ENCODE peak calls at places on chromosomes 2 and 18, in six cellular contexts. One of them, this sample, is unnamed.

GRCh38 chr2:241095594-241096290 is 6.3 kb downstream of the MTERF4 start:
- DNase-seq in ureter: no peak
- DNase-seq in caudate nucleus: no peak
- DNase-seq in SW 1271: no peak
- DNase-seq in RWPE2: no peak
- DNase-seq in NCI-H2029 treated with DMSO at 0.1 percent for 48 hours: no peak
- DNase-seq in this sample: no peak

GRCh38 chr18:37946324-37946723 is 380.7 kb upstream of the CELF4 start:
- DNase-seq in ureter: no peak
- DNase-seq in caudate nucleus: no peak
- DNase-seq in SW 1271: no peak
- DNase-seq in RWPE2: no peak
- DNase-seq in NCI-H2029 treated with DMSO at 0.1 percent for 48 hours: no peak
- DNase-seq in this sample: no peak

GRCh38 chr2:25332571-25332970 is 9.2 kb downstream of the DNMT3A start:
- DNase-seq in ureter: no peak
- DNase-seq in caudate nucleus: peak; percentile 70
- DNase-seq in SW 1271: no peak
- DNase-seq in RWPE2: no peak
- DNase-seq in NCI-H2029 treated with DMSO at 0.1 percent for 48 hours: no peak
- DNase-seq in this sample: no peak

GRCh38 chr2:38978908-38979307 is 89.2 kb downstream of the ARHGEF33 start:
- DNase-seq in ureter: no peak
- DNase-seq in caudate nucleus: no peak
- DNase-seq in SW 1271: no peak
- DNase-seq in RWPE2: no peak
- DNase-seq in NCI-H2029 treated with DMSO at 0.1 percent for 48 hours: no peak
- DNase-seq in this sample: no peak

GRCh38 chr18:12317664-12318333 is 9.8 kb downstream of the TUBB6 start:
- DNase-seq in ureter: no peak
- DNase-seq in caudate nucleus: no peak
- DNase-seq in SW 1271: no peak
- DNase-seq in RWPE2: no peak
- DNase-seq in NCI-H2029 treated with DMSO at 0.1 percent for 48 hours: no peak
- DNase-seq in this sample: no peak

GRCh38 chr2:48607307-48608014 is 10.2 kb upstream of the GTF2A1L start:
- DNase-seq in ureter: no peak
- DNase-seq in caudate nucleus: peak; percentile 38
- DNase-seq in SW 1271: no peak
- DNase-seq in RWPE2: no peak
- DNase-seq in NCI-H2029 treated with DMSO at 0.1 percent for 48 hours: peak; percentile 22
- DNase-seq in this sample: no peak

GRCh38 chr18:57705861-57706590 is 84.4 kb upstream of the NARS1 start:
- DNase-seq in ureter: no peak
- DNase-seq in caudate nucleus: no peak
- DNase-seq in SW 1271: no peak
- DNase-seq in RWPE2: no peak
- DNase-seq in NCI-H2029 treated with DMSO at 0.1 percent for 48 hours: no peak
- DNase-seq in this sample: no peak

GRCh38 chr18:24930974-24931373 is 421.0 kb downstream of the ZNF521 start:
- DNase-seq in ureter: no peak
- DNase-seq in caudate nucleus: no peak
- DNase-seq in SW 1271: no peak
- DNase-seq in RWPE2: no peak
- DNase-seq in NCI-H2029 treated with DMSO at 0.1 percent for 48 hours: no peak
- DNase-seq in this sample: no peak

GRCh38 chr2:190791347-190791982 is 89.2 kb upstream of the GLS start:
- DNase-seq in ureter: peak; percentile 43
- DNase-seq in caudate nucleus: peak; percentile 69
- DNase-seq in SW 1271: no peak
- DNase-seq in RWPE2: no peak
- DNase-seq in NCI-H2029 treated with DMSO at 0.1 percent for 48 hours: peak; percentile 8
- DNase-seq in this sample: peak; percentile 80

GRCh38 chr2:175167076-175167791 is 769 bp downstream of the ATF2 start:
- DNase-seq in ureter: no peak
- DNase-seq in caudate nucleus: peak; percentile 53
- DNase-seq in SW 1271: no peak
- DNase-seq in RWPE2: no peak
- DNase-seq in NCI-H2029 treated with DMSO at 0.1 percent for 48 hours: no peak
- DNase-seq in this sample: no peak

GRCh38 chr2:58734365-58734764 is 493.2 kb upstream of the FANCL start:
- DNase-seq in ureter: no peak
- DNase-seq in caudate nucleus: no peak
- DNase-seq in SW 1271: peak; percentile 15
- DNase-seq in RWPE2: no peak
- DNase-seq in NCI-H2029 treated with DMSO at 0.1 percent for 48 hours: peak; percentile 24
- DNase-seq in this sample: no peak

GRCh38 chr2:176136375-176137248 is 7.1 kb downstream of the HOXD8 start:
- DNase-seq in ureter: peak; percentile 51
- DNase-seq in caudate nucleus: no peak
- DNase-seq in SW 1271: no peak
- DNase-seq in RWPE2: no peak
- DNase-seq in NCI-H2029 treated with DMSO at 0.1 percent for 48 hours: no peak
- DNase-seq in this sample: no peak

GRCh38 chr2:54629914-54630609 is 93.4 kb upstream of the EML6 start:
- DNase-seq in ureter: no peak
- DNase-seq in caudate nucleus: no peak
- DNase-seq in SW 1271: no peak
- DNase-seq in RWPE2: no peak
- DNase-seq in NCI-H2029 treated with DMSO at 0.1 percent for 48 hours: no peak
- DNase-seq in this sample: peak; percentile 37

GRCh38 chr2:181985632-181986205 is at the start of gene PPP1R1C:
- DNase-seq in ureter: no peak
- DNase-seq in caudate nucleus: no peak
- DNase-seq in SW 1271: no peak
- DNase-seq in RWPE2: no peak
- DNase-seq in NCI-H2029 treated with DMSO at 0.1 percent for 48 hours: no peak
- DNase-seq in this sample: no peak

GRCh38 chr2:29749041-29749440 is 172.3 kb downstream of the ALK start:
- DNase-seq in ureter: no peak
- DNase-seq in caudate nucleus: no peak
- DNase-seq in SW 1271: no peak
- DNase-seq in RWPE2: no peak
- DNase-seq in NCI-H2029 treated with DMSO at 0.1 percent for 48 hours: no peak
- DNase-seq in this sample: no peak

GRCh38 chr2:101844055-101844635 is 146.6 kb downstream of the MAP4K4 start:
- DNase-seq in ureter: no peak
- DNase-seq in caudate nucleus: no peak
- DNase-seq in SW 1271: no peak
- DNase-seq in RWPE2: no peak
- DNase-seq in NCI-H2029 treated with DMSO at 0.1 percent for 48 hours: no peak
- DNase-seq in this sample: peak; percentile 59

GRCh38 chr2:106080955-106081354 is 113.1 kb downstream of the UXS1 start:
- DNase-seq in ureter: no peak
- DNase-seq in caudate nucleus: no peak
- DNase-seq in SW 1271: no peak
- DNase-seq in RWPE2: no peak
- DNase-seq in NCI-H2029 treated with DMSO at 0.1 percent for 48 hours: no peak
- DNase-seq in this sample: no peak

GRCh38 chr18:45777393-45777792 is 48.1 kb upstream of the SIGLEC15 start:
- DNase-seq in ureter: no peak
- DNase-seq in caudate nucleus: no peak
- DNase-seq in SW 1271: no peak
- DNase-seq in RWPE2: no peak
- DNase-seq in NCI-H2029 treated with DMSO at 0.1 percent for 48 hours: no peak
- DNase-seq in this sample: no peak

GRCh38 chr2:226977775-226978190 is 141.9 kb downstream of the RHBDD1 start:
- DNase-seq in ureter: no peak
- DNase-seq in caudate nucleus: no peak
- DNase-seq in SW 1271: no peak
- DNase-seq in RWPE2: no peak
- DNase-seq in NCI-H2029 treated with DMSO at 0.1 percent for 48 hours: no peak
- DNase-seq in this sample: no peak

GRCh38 chr18:47756364-47757016 is 174.0 kb downstream of the SMAD2 start:
- DNase-seq in ureter: peak; percentile 63
- DNase-seq in caudate nucleus: peak; percentile 47
- DNase-seq in SW 1271: no peak
- DNase-seq in RWPE2: no peak
- DNase-seq in NCI-H2029 treated with DMSO at 0.1 percent for 48 hours: peak; percentile 39
- DNase-seq in this sample: no peak

GRCh38 chr18:32530947-32531651 is 60.4 kb upstream of the GAREM1 start:
- DNase-seq in ureter: no peak
- DNase-seq in caudate nucleus: no peak
- DNase-seq in SW 1271: no peak
- DNase-seq in RWPE2: no peak
- DNase-seq in NCI-H2029 treated with DMSO at 0.1 percent for 48 hours: no peak
- DNase-seq in this sample: no peak

GRCh38 chr2:120666433-120666832 is 69.2 kb upstream of the GLI2 start:
- DNase-seq in ureter: no peak
- DNase-seq in caudate nucleus: no peak
- DNase-seq in SW 1271: no peak
- DNase-seq in RWPE2: no peak
- DNase-seq in NCI-H2029 treated with DMSO at 0.1 percent for 48 hours: no peak
- DNase-seq in this sample: no peak

GRCh38 chr2:150676747-150677382 is 189.4 kb upstream of the RND3 start:
- DNase-seq in ureter: no peak
- DNase-seq in caudate nucleus: no peak
- DNase-seq in SW 1271: no peak
- DNase-seq in RWPE2: no peak
- DNase-seq in NCI-H2029 treated with DMSO at 0.1 percent for 48 hours: no peak
- DNase-seq in this sample: no peak

GRCh38 chr2:168687314-168687713 is 115.1 kb upstream of the NOSTRIN start:
- DNase-seq in ureter: no peak
- DNase-seq in caudate nucleus: peak; percentile 22
- DNase-seq in SW 1271: no peak
- DNase-seq in RWPE2: no peak
- DNase-seq in NCI-H2029 treated with DMSO at 0.1 percent for 48 hours: no peak
- DNase-seq in this sample: no peak

GRCh38 chr2:40093036-40093673 is 314.1 kb upstream of the THUMPD2 start:
- DNase-seq in ureter: no peak
- DNase-seq in caudate nucleus: no peak
- DNase-seq in SW 1271: no peak
- DNase-seq in RWPE2: no peak
- DNase-seq in NCI-H2029 treated with DMSO at 0.1 percent for 48 hours: no peak
- DNase-seq in this sample: no peak

GRCh38 chr2:217186152-217186551 is 326.3 kb upstream of the TNP1 start:
- DNase-seq in ureter: no peak
- DNase-seq in caudate nucleus: no peak
- DNase-seq in SW 1271: no peak
- DNase-seq in RWPE2: no peak
- DNase-seq in NCI-H2029 treated with DMSO at 0.1 percent for 48 hours: no peak
- DNase-seq in this sample: no peak

GRCh38 chr2:61700465-61700864 is 153.4 kb downstream of the FAM161A start:
- DNase-seq in ureter: no peak
- DNase-seq in caudate nucleus: no peak
- DNase-seq in SW 1271: no peak
- DNase-seq in RWPE2: no peak
- DNase-seq in NCI-H2029 treated with DMSO at 0.1 percent for 48 hours: no peak
- DNase-seq in this sample: no peak

GRCh38 chr18:79799619-79800352 is 2.0 kb downstream of the KCNG2 start:
- DNase-seq in ureter: no peak
- DNase-seq in caudate nucleus: no peak
- DNase-seq in SW 1271: no peak
- DNase-seq in RWPE2: peak; percentile 64
- DNase-seq in NCI-H2029 treated with DMSO at 0.1 percent for 48 hours: no peak
- DNase-seq in this sample: no peak

GRCh38 chr2:55743583-55743982 is 49.9 kb upstream of the PNPT1 start:
- DNase-seq in ureter: no peak
- DNase-seq in caudate nucleus: no peak
- DNase-seq in SW 1271: no peak
- DNase-seq in RWPE2: no peak
- DNase-seq in NCI-H2029 treated with DMSO at 0.1 percent for 48 hours: no peak
- DNase-seq in this sample: no peak